ENCODE peak calls at places on chromosomes 4 and X, in ten cellular contexts. A, V, X, P, Q, W, R, S, B and T are unnamed samples.

GRCh38 chrX:139559383-139560042 is 29.0 kb downstream of the F9 start:
- DNase-seq in A (peak), V (peak), X (peak), P (peak), Q (peak), W (peak), R (peak), S (no peak), B (peak), T (peak)

GRCh38 chrX:141832247-141832646 is 5.9 kb upstream of the MAGEC3 start:
- DNase-seq in A (no peak), V (no peak), X (no peak), P (no peak), Q (no peak), W (no peak), R (no peak), S (no peak), B (no peak), T (no peak)

GRCh38 chr4:72136429-72136828 is 104.6 kb downstream of the NPFFR2 start:
- DNase-seq in A (no peak), V (no peak), X (no peak), P (no peak), Q (no peak), W (no peak), R (no peak), S (no peak), B (no peak), T (no peak)

GRCh38 chrX:130296743-130297142 is 28.0 kb upstream of the ZNF280C start:
- DNase-seq in A (no peak), V (no peak), X (no peak), P (no peak), Q (peak), W (no peak), R (no peak), S (no peak), B (peak), T (peak)

GRCh38 chr4:104989363-104989762 is 157.3 kb upstream of the TET2 start:
- DNase-seq in A (peak), V (no peak), X (no peak), P (no peak), Q (peak), W (peak), R (no peak), S (no peak), B (no peak), T (peak)

GRCh38 chr4:80324171-80324570 is 11.4 kb upstream of the CFAP299 start:
- DNase-seq in A (no peak), V (no peak), X (no peak), P (no peak), Q (no peak), W (no peak), R (no peak), S (no peak), B (no peak), T (no peak)

GRCh38 chr4:122662701-122663100 is 41.8 kb upstream of the IL21 start:
- DNase-seq in A (no peak), V (no peak), X (no peak), P (no peak), Q (no peak), W (no peak), R (no peak), S (no peak), B (no peak), T (no peak)

GRCh38 chr4:108900018-108900417 is 137.2 kb upstream of the ETNPPL start:
- DNase-seq in A (no peak), V (no peak), X (no peak), P (no peak), Q (no peak), W (no peak), R (no peak), S (no peak), B (no peak), T (no peak)

GRCh38 chrX:29315931-29316330 is 728.7 kb downstream of the IL1RAPL1 start:
- DNase-seq in A (no peak), V (no peak), X (no peak), P (no peak), Q (no peak), W (no peak), R (no peak), S (no peak), B (no peak), T (no peak)

GRCh38 chr4:42436950-42437349 is 39.7 kb downstream of the SHISA3 start:
- DNase-seq in A (no peak), V (no peak), X (no peak), P (no peak), Q (no peak), W (no peak), R (no peak), S (no peak), B (no peak), T (no peak)

GRCh38 chr4:18847276-18847890 is 825.8 kb upstream of the LCORL start:
- DNase-seq in A (no peak), V (no peak), X (no peak), P (no peak), Q (no peak), W (no peak), R (no peak), S (no peak), B (no peak), T (peak)

GRCh38 chrX:108139303-108139702 is 47.7 kb downstream of the ATG4A start:
- DNase-seq in A (no peak), V (no peak), X (no peak), P (no peak), Q (peak), W (no peak), R (no peak), S (no peak), B (no peak), T (no peak)

GRCh38 chrX:49278081-49278480 is 8.5 kb downstream of the PPP1R3F start:
- DNase-seq in A (no peak), V (no peak), X (no peak), P (no peak), Q (no peak), W (no peak), R (no peak), S (no peak), B (no peak), T (no peak)

GRCh38 chr4:27239651-27240050 is 379.0 kb downstream of the STIM2 start:
- DNase-seq in A (no peak), V (no peak), X (no peak), P (no peak), Q (no peak), W (peak), R (no peak), S (no peak), B (no peak), T (no peak)

GRCh38 chr4:67019670-67020069 is 525.6 kb downstream of the CENPC start:
- DNase-seq in A (no peak), V (no peak), X (no peak), P (no peak), Q (peak), W (peak), R (no peak), S (no peak), B (no peak), T (peak)

GRCh38 chrX:3777416-3777815 is 64.0 kb upstream of the PRKX start:
- DNase-seq in A (no peak), V (no peak), X (no peak), P (no peak), Q (no peak), W (no peak), R (no peak), S (no peak), B (no peak), T (no peak)

GRCh38 chrX:13463608-13464007 is 105.8 kb upstream of the EGFL6 start:
- DNase-seq in A (peak), V (no peak), X (no peak), P (peak), Q (peak), W (peak), R (no peak), S (no peak), B (no peak), T (peak)

GRCh38 chr4:7844247-7844991 is 95.2 kb downstream of the AFAP1 start:
- DNase-seq in A (peak), V (no peak), X (peak), P (peak), Q (peak), W (peak), R (peak), S (peak), B (peak), T (peak)

GRCh38 chrX:15525664-15526416 is 25.2 kb downstream of the BMX start:
- DNase-seq in A (peak), V (no peak), X (no peak), P (no peak), Q (no peak), W (no peak), R (no peak), S (no peak), B (no peak), T (no peak)

GRCh38 chr4:6367313-6367945 is 97.8 kb downstream of the WFS1 start:
- DNase-seq in A (no peak), V (no peak), X (no peak), P (no peak), Q (peak), W (no peak), R (no peak), S (no peak), B (no peak), T (no peak)

GRCh38 chrX:155873203-155873602 is 7.9 kb upstream of the VAMP7 start:
- DNase-seq in A (no peak), V (no peak), X (no peak), P (no peak), Q (no peak), W (no peak), R (no peak), S (no peak), B (no peak), T (no peak)

GRCh38 chr4:70133473-70133872 is 20.6 kb upstream of the PRR27 start:
- DNase-seq in A (no peak), V (no peak), X (no peak), P (no peak), Q (no peak), W (no peak), R (no peak), S (no peak), B (no peak), T (no peak)

GRCh38 chr4:38377195-38377594 is 286.8 kb upstream of the KLF3 start:
- DNase-seq in A (no peak), V (no peak), X (no peak), P (no peak), Q (no peak), W (no peak), R (no peak), S (no peak), B (no peak), T (no peak)

GRCh38 chrX:135086197-135086854 is 34.0 kb downstream of the ETDB start:
- DNase-seq in A (peak), V (peak), X (peak), P (peak), Q (peak), W (peak), R (peak), S (no peak), B (peak), T (peak)

GRCh38 chrX:68249401-68249831 is 183.9 kb downstream of the OPHN1 start:
- DNase-seq in A (no peak), V (no peak), X (no peak), P (no peak), Q (no peak), W (peak), R (no peak), S (no peak), B (no peak), T (no peak)